ENCODE peak calls at places on chromosomes 13 and 19, in eight cellular contexts. M, D, W, O, Z, A, J and T are unnamed samples.

GRCh38 chr13:66492479-66492878 is 737.7 kb downstream of the PCDH9 start:
- DNase-seq in M (no peak), D (no peak), W (no peak), O (no peak), Z (no peak), A (no peak), J (no peak), T (no peak)

GRCh38 chr13:51282322-51282721 is 57.2 kb upstream of the SERPINE3 start:
- DNase-seq in M (no peak), D (no peak), W (no peak), O (no peak), Z (no peak), A (peak), J (no peak), T (no peak)

GRCh38 chr19:6465663-6466062 is 1.6 kb downstream of the CRB3 start:
- DNase-seq in M (no peak), D (no peak), W (no peak), O (no peak), Z (no peak), A (no peak), J (no peak), T (no peak)

GRCh38 chr13:43298799-43299198 is 275.4 kb downstream of the DNAJC15 start:
- DNase-seq in M (no peak), D (no peak), W (no peak), O (no peak), Z (no peak), A (no peak), J (no peak), T (no peak)

GRCh38 chr19:55528030-55528801 is 8.7 kb downstream of the SBK2 start:
- DNase-seq in M (no peak), D (no peak), W (no peak), O (no peak), Z (no peak), A (no peak), J (no peak), T (no peak)

GRCh38 chr19:33445752-33446070 is 72.2 kb downstream of the CEBPG start:
- DNase-seq in M (no peak), D (no peak), W (no peak), O (no peak), Z (no peak), A (peak), J (no peak), T (no peak)

GRCh38 chr13:52738719-52739467 is 727 bp downstream of the CNMD start:
- DNase-seq in M (peak), D (no peak), W (no peak), O (no peak), Z (peak), A (no peak), J (peak), T (no peak)

GRCh38 chr13:78604782-78605611 is 1.6 kb upstream of the POU4F1 start:
- DNase-seq in M (no peak), D (no peak), W (no peak), O (peak), Z (no peak), A (no peak), J (no peak), T (no peak)

GRCh38 chr19:35318679-35319448 is 10.1 kb upstream of the CD22 start:
- DNase-seq in M (no peak), D (peak), W (peak), O (peak), Z (peak), A (peak), J (no peak), T (no peak)

GRCh38 chr13:111936267-111936925 is 130.6 kb upstream of the SOX1 start:
- DNase-seq in M (no peak), D (no peak), W (no peak), O (no peak), Z (no peak), A (no peak), J (no peak), T (no peak)

GRCh38 chr13:112254900-112255299 is 121.3 kb upstream of the SPACA7 start:
- DNase-seq in M (no peak), D (no peak), W (no peak), O (no peak), Z (no peak), A (no peak), J (no peak), T (no peak)

GRCh38 chr13:48353590-48353989 is 50.0 kb downstream of the RB1 start:
- DNase-seq in M (no peak), D (no peak), W (no peak), O (no peak), Z (no peak), A (no peak), J (no peak), T (no peak)

GRCh38 chr13:24618219-24618955 is 61.8 kb upstream of the ATP12A start:
- DNase-seq in M (peak), D (peak), W (peak), O (peak), Z (no peak), A (no peak), J (peak), T (no peak)

GRCh38 chr19:3576696-3577443 is 4.1 kb downstream of the HMG20B start:
- DNase-seq in M (no peak), D (no peak), W (peak), O (no peak), Z (peak), A (peak), J (no peak), T (peak)

GRCh38 chr13:26502826-26503225 is 54.7 kb upstream of the WASF3 start:
- DNase-seq in M (no peak), D (peak), W (no peak), O (peak), Z (no peak), A (no peak), J (no peak), T (no peak)

GRCh38 chr13:43473437-43473836 is 313.3 kb downstream of the ENOX1 start:
- DNase-seq in M (no peak), D (peak), W (no peak), O (no peak), Z (no peak), A (no peak), J (no peak), T (no peak)

GRCh38 chr19:4660181-4660791 is 9.9 kb downstream of the MYDGF start:
- DNase-seq in M (no peak), D (peak), W (peak), O (peak), Z (no peak), A (no peak), J (no peak), T (no peak)

GRCh38 chr13:112961457-112962369 is 7.3 kb upstream of the MCF2L start:
- DNase-seq in M (no peak), D (no peak), W (peak), O (no peak), Z (no peak), A (peak), J (no peak), T (no peak)

GRCh38 chr13:25783076-25783475 is 268.7 kb downstream of the SHISA2 start:
- DNase-seq in M (no peak), D (no peak), W (no peak), O (no peak), Z (no peak), A (no peak), J (no peak), T (no peak)

GRCh38 chr13:50893211-50893852 is 16.3 kb upstream of the RNASEH2B start:
- DNase-seq in M (no peak), D (peak), W (no peak), O (peak), Z (no peak), A (no peak), J (no peak), T (no peak)

GRCh38 chr19:35216833-35217707 is 11.5 kb downstream of the FAM187B start:
- DNase-seq in M (no peak), D (peak), W (peak), O (peak), Z (no peak), A (no peak), J (no peak), T (no peak)

GRCh38 chr13:78603240-78603947 is at the start of gene POU4F1:
- DNase-seq in M (peak), D (peak), W (peak), O (peak), Z (no peak), A (no peak), J (peak), T (peak)

GRCh38 chr19:19115954-19116353 is 22.3 kb downstream of the TMEM161A start:
- DNase-seq in M (no peak), D (no peak), W (peak), O (peak), Z (no peak), A (no peak), J (peak), T (peak)

GRCh38 chr13:27562457-27562856 is 57.9 kb downstream of the LNX2 start:
- DNase-seq in M (no peak), D (no peak), W (no peak), O (no peak), Z (no peak), A (peak), J (no peak), T (no peak)

GRCh38 chr19:18257503-18258470 is 16.5 kb downstream of the IQCN start:
- DNase-seq in M (no peak), D (no peak), W (no peak), O (no peak), Z (no peak), A (no peak), J (no peak), T (no peak)

GRCh38 chr13:29111446-29111845 is 291.3 kb downstream of the MTUS2 start:
- DNase-seq in M (no peak), D (no peak), W (no peak), O (no peak), Z (no peak), A (no peak), J (no peak), T (no peak)

GRCh38 chr19:1295169-1296012 is 9.7 kb downstream of the EFNA2 start:
- DNase-seq in M (no peak), D (no peak), W (no peak), O (peak), Z (no peak), A (no peak), J (peak), T (no peak)

GRCh38 chr13:30704596-30704995 is 30.7 kb upstream of the ALOX5AP start:
- DNase-seq in M (no peak), D (no peak), W (no peak), O (no peak), Z (no peak), A (no peak), J (no peak), T (no peak)

GRCh38 chr13:37869756-37870488 is at the start of gene TRPC4:
- DNase-seq in M (no peak), D (no peak), W (peak), O (no peak), Z (peak), A (peak), J (no peak), T (peak)

GRCh38 chr13:97142452-97142851 is 79.7 kb upstream of the MBNL2 start:
- DNase-seq in M (no peak), D (no peak), W (peak), O (no peak), Z (no peak), A (no peak), J (no peak), T (peak)

GRCh38 chr13:31274345-31274870 is 74.6 kb downstream of the B3GLCT start:
- DNase-seq in M (no peak), D (no peak), W (no peak), O (no peak), Z (no peak), A (no peak), J (no peak), T (no peak)

GRCh38 chr13:41411060-41411459 is 46.3 kb upstream of the RGCC start:
- DNase-seq in M (no peak), D (no peak), W (no peak), O (no peak), Z (no peak), A (no peak), J (no peak), T (no peak)

GRCh38 chr19:2491130-2491801 is 15.3 kb downstream of the GADD45B start:
- DNase-seq in M (no peak), D (no peak), W (peak), O (no peak), Z (no peak), A (no peak), J (no peak), T (peak)

GRCh38 chr13:98524391-98524790 is 52.5 kb downstream of the STK24 start:
- DNase-seq in M (no peak), D (no peak), W (no peak), O (peak), Z (no peak), A (no peak), J (no peak), T (no peak)

GRCh38 chr19:41428481-41428859 is 1.3 kb upstream of the B3GNT8 start:
- DNase-seq in M (no peak), D (no peak), W (no peak), O (no peak), Z (no peak), A (no peak), J (no peak), T (no peak)

GRCh38 chr13:75691183-75691582 is 55.1 kb downstream of the LMO7 start:
- DNase-seq in M (no peak), D (no peak), W (no peak), O (no peak), Z (no peak), A (no peak), J (no peak), T (no peak)